ENCODE peak calls at places on chromosomes 12 and 14, in four cellular contexts. G, C, J and U are unnamed samples.

GRCh38 chr12:64687816-64688599 is 71.2 kb downstream of the GNS start:
- DNase-seq in G (no peak), C (no peak), J (no peak), U (peak; percentile 86)

GRCh38 chr12:57726884-57727757 is 11.4 kb downstream of the AGAP2 start:
- DNase-seq in G (peak; percentile 56), C (peak; percentile 77), J (no peak), U (no peak)

GRCh38 chr12:7221486-7221885 is 32.0 kb downstream of the PEX5 start:
- DNase-seq in G (no peak), J (no peak), C (no peak), U (peak; percentile 45)

GRCh38 chr14:69651653-69652052 is 40.3 kb downstream of the SUSD6 start:
- DNase-seq in C (no peak), G (no peak), J (no peak), U (no peak)

GRCh38 chr12:73935817-73936216 is 601.8 kb upstream of the ATXN7L3B start:
- DNase-seq in G (no peak), C (no peak), J (no peak), U (no peak)

GRCh38 chr12:64392221-64392620 is 1.7 kb upstream of the C12orf56 start:
- DNase-seq in C (no peak), G (no peak), J (no peak), U (peak; percentile 54)

GRCh38 chr12:26460361-26460760 is 265.0 kb downstream of the SSPN start:
- DNase-seq in C (no peak), G (no peak), J (no peak), U (no peak)

GRCh38 chr12:100401660-100402059 is 44.8 kb downstream of the SLC17A8 start:
- DNase-seq in G (no peak), C (no peak), J (no peak), U (peak; percentile 15)

GRCh38 chr14:91911474-91912032 is 35.9 kb downstream of the FBLN5 start:
- DNase-seq in J (peak; percentile 11), G (no peak), C (no peak), U (peak; percentile 24)

GRCh38 chr14:51792819-51793218 is 67.6 kb upstream of the GNG2 start:
- DNase-seq in G (no peak), C (no peak), J (no peak), U (peak; percentile 11)

GRCh38 chr12:119780786-119781434 is 96.2 kb downstream of the CIT start:
- DNase-seq in J (peak; percentile 14), G (peak; percentile 38), C (no peak), U (peak; percentile 34)

GRCh38 chr14:65095633-65096205 is 6.6 kb downstream of the MAX start:
- DNase-seq in G (peak; percentile 54), C (peak; percentile 66), J (no peak), U (peak; percentile 6)

GRCh38 chr14:20934148-20934762 is 21.0 kb upstream of the RNASE2 start:
- DNase-seq in C (peak; percentile 58), J (peak; percentile 45), G (peak; percentile 45), U (peak; percentile 23)

GRCh38 chr12:113247123-113248045 is 26.1 kb downstream of the TPCN1 start:
- DNase-seq in J (no peak), C (no peak), G (no peak), U (peak; percentile 90)

GRCh38 chr14:61652526-61653262 is 42.6 kb upstream of the HIF1A start:
- DNase-seq in J (no peak), C (no peak), G (no peak), U (peak; percentile 15)

GRCh38 chr14:90844321-90844720 is 28.1 kb upstream of the TTC7B start:
- DNase-seq in C (no peak), J (no peak), G (no peak), U (no peak)

GRCh38 chr14:58941666-58942065 is 246.8 kb upstream of the DAAM1 start:
- DNase-seq in G (no peak), J (no peak), C (no peak), U (peak; percentile 55)

GRCh38 chr12:1094714-1095113 is 103.7 kb downstream of the ERC1 start:
- DNase-seq in C (no peak), G (no peak), J (no peak), U (no peak)

GRCh38 chr12:57239587-57240068 is 10.1 kb downstream of the SHMT2 start:
- DNase-seq in G (no peak), J (no peak), C (no peak), U (no peak)

GRCh38 chr14:36511981-36512584 is 7.9 kb downstream of the NKX2-1 start:
- DNase-seq in C (no peak), G (no peak), J (no peak), U (no peak)

GRCh38 chr14:60713513-60713912 is 10.6 kb downstream of the SIX4 start:
- DNase-seq in C (no peak), J (no peak), G (no peak), U (no peak)

GRCh38 chr14:33765251-33765650 is 185.6 kb downstream of the EGLN3 start:
- DNase-seq in G (peak; percentile 27), J (peak; percentile 57), C (peak; percentile 47), U (peak; percentile 66)

GRCh38 chr14:102776761-102777710 is at the start of gene TRAF3:
- DNase-seq in G (peak; percentile 75), C (peak; percentile 85), J (peak; percentile 30), U (peak; percentile 73)

GRCh38 chr12:3455312-3455711 is 35.7 kb upstream of the PRMT8 start:
- DNase-seq in J (no peak), C (no peak), G (no peak), U (peak; percentile 52)

GRCh38 chr12:98744692-98745091 is 99.6 kb downstream of the APAF1 start:
- DNase-seq in C (peak; percentile 39), J (no peak), G (peak; percentile 34), U (no peak)

GRCh38 chr14:65403231-65403630 is 9.3 kb upstream of the FUT8 start:
- DNase-seq in C (no peak), G (no peak), J (no peak), U (no peak)

GRCh38 chr12:46825526-46826414 is at the start of gene SLC38A4:
- DNase-seq in G (peak; percentile 26), J (peak; percentile 20), C (peak; percentile 74), U (peak; percentile 43)

GRCh38 chr14:102583726-102584125 is 8.7 kb upstream of the RCOR1 start:
- DNase-seq in G (no peak), J (no peak), C (no peak), U (no peak)